ENCODE peak calls at places on chromosome 11, in five cellular contexts. Q, P, D, W and C are unnamed samples.
A peak's percentile ranks its signal among the peaks of the same experiment; 100 is the strongest.

GRCh38 chr11:45025716-45026492 is 75.2 kb upstream of the TP53I11 start:
- DNase-seq in W (peak; percentile 0), Q (no peak), P (peak; percentile 60), D (no peak), C (peak; percentile 25)

GRCh38 chr11:47225552-47226137 is 10.9 kb downstream of the DDB2 start:
- DNase-seq in W (no peak), P (no peak), Q (no peak), D (no peak), C (no peak)

GRCh38 chr11:132895340-132895739 is 637.0 kb downstream of the OPCML start:
- DNase-seq in P (no peak), Q (no peak), D (no peak), W (no peak), C (no peak)

GRCh38 chr11:79437274-79437980 is 3.4 kb downstream of the TENM4 start:
- DNase-seq in D (peak; percentile 48), P (no peak), W (no peak), Q (no peak), C (peak; percentile 70)

GRCh38 chr11:46738887-46739286 is 19.9 kb downstream of the F2 start:
- DNase-seq in D (no peak), Q (no peak), P (no peak), W (no peak), C (no peak)

GRCh38 chr11:47861762-47862161 is 13.6 kb upstream of the NUP160 start:
- DNase-seq in Q (no peak), D (no peak), W (no peak), P (no peak), C (no peak)

GRCh38 chr11:68843052-68843561 is 1.4 kb upstream of the CPT1A start:
- DNase-seq in P (no peak), W (peak; percentile 71), Q (no peak), D (no peak), C (no peak)

GRCh38 chr11:105211806-105212531 is 72.4 kb upstream of the CARD18 start:
- DNase-seq in D (no peak), W (no peak), P (no peak), Q (no peak), C (no peak)

GRCh38 chr11:73833067-73833466 is 43.6 kb downstream of the COA4 start:
- DNase-seq in Q (no peak), P (no peak), D (no peak), W (no peak), C (no peak)

GRCh38 chr11:824292-824880 is 3.3 kb upstream of the CRACR2B start:
- DNase-seq in W (no peak), D (peak; percentile 61), Q (no peak), P (no peak), C (no peak)

DNA sequence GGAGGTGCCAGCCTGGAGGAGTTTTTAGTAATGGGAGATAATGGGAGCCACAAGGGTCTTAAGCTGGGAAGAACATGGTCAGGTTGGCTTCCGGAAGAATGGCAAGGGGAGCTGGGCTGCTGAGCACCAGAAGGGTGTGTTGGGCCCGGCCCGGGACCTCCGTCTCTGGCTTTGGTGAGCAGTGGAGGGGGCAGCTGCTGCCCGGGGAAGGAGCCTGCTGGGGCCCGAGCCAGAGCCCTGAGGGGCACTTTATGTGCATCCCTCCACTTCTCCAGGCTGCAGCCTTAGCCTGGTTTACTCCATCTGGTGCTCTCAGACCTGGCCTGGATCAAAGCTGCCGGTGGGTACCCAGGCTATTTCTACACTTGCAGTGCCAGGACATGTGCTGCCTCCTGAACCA is 8.7 kb upstream of the NPAS4 start:
- DNase-seq in D (no peak), Q (no peak), P (no peak), W (no peak), C (no peak)
- H3K27me3 ChIP-seq in D (no peaks in the 10 kb centered on the region), Q (no peaks in the 10 kb centered on the region), P (no peaks in the 10 kb centered on the region), W (peaks cover 15% of the 10 kb centered on the region), C (no peaks in the 10 kb centered on the region)

DNA sequence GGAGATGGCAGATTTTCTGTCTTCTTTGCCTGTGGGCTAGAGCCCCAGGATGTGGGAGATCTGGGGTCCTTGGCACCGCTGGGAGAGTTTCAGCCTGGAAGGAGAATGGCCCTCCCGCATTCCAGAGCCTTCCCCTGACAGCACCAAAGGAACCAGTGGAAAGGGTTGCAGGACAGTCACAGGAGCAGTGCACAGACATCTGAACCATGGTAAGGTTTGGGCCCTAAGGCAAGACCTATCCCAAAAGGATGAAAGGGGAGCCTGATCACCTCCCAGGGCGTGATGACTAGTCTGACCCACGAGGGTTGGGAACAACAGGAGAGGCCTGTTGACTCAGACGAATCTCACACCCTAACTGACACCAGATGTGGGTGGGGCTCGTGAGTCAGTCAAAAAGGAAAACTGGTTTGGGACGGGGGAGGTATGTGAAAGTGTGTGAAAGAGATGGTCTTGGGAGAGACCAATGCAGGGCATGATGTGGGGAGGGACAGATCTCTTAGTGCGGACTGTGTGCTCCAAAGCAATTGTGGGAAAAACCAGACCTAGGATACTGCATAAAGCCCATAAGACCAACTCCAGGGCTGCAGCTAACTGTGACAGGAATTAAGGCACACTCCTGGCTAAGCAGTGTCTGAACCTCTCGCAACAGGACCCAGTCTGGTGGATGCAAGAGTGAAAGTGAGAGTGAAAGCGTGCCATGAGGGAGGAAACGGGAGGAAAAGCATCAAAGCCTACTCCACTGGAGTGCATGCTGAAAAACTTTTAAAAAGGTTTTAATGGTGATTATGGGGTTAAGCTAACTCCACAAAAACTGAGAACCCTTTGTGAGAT is 39.1 kb upstream of the GLYAT start:
- DNase-seq in P (no peak), Q (no peak), W (no peak), D (no peak), C (no peak)
- H3K9me3 ChIP-seq in P (no peaks in the 10 kb centered on the region), Q (no peaks in the 10 kb centered on the region), W (no peaks in the 10 kb centered on the region), D (no peaks in the 10 kb centered on the region), C (no peaks in the 10 kb centered on the region)

DNA sequence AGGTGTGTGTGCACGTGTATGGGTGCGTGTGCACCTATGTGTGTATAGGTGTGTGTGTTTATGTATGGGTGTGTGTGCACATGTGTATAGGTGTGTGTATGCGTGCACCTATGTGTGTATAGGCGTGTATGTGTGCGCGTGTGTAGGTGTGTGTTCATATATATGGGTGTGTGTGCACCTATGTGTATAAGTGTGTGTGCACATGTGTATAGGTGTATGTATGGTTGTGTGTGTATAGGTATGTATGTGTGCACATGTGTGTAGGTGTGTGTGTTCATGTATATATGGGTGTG is 26.9 kb downstream of the KCNQ1 start:
- DNase-seq in W (no peak), Q (no peak), D (no peak), P (no peak), C (no peak)
- H3K27me3 ChIP-seq in W (no peaks in the 10 kb centered on the region), Q (peaks cover 2% of the 10 kb centered on the region), D (peaks cover 52% of the 10 kb centered on the region), P (no peaks in the 10 kb centered on the region), C (no peaks in the 10 kb centered on the region)

GRCh38 chr11:71554996-71555395 is 6.8 kb downstream of the KRTAP5-9 start:
- DNase-seq in P (no peak), W (no peak), D (no peak), Q (no peak), C (no peak)
- H3K9me3 ChIP-seq in P (no peaks in the 10 kb centered on the region), W (no peaks in the 10 kb centered on the region), D (no peaks in the 10 kb centered on the region), Q (no peaks in the 10 kb centered on the region), C (no peaks in the 10 kb centered on the region)

DNA sequence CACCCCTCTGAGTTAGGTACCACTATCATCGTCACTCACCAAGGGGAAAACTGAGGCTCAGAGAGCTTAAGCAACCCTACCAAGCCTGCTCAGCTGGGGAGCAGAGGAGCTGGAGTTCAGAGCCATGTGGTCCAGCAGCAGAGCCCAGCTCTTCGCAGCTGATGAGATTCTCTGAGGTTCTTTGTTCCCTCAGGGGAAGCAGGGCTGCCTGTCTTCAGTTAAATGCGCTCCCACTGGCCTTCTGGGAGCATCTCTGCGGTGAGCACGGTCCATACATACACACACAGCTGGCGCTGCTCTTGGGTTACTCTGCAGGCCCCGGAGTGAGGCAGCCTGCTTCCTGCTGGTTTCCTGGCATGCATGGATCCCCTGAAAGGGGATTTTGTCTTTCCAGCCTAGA is 5.2 kb upstream of the PTGDR2 start:
- DNase-seq in Q (no peak), W (no peak), P (no peak), D (no peak), C (no peak)
- H3K27me3 ChIP-seq in Q (no peaks in the 10 kb centered on the region), W (no peaks in the 10 kb centered on the region), P (no peaks in the 10 kb centered on the region), D (no peaks in the 10 kb centered on the region), C (no peaks in the 10 kb centered on the region)

DNA sequence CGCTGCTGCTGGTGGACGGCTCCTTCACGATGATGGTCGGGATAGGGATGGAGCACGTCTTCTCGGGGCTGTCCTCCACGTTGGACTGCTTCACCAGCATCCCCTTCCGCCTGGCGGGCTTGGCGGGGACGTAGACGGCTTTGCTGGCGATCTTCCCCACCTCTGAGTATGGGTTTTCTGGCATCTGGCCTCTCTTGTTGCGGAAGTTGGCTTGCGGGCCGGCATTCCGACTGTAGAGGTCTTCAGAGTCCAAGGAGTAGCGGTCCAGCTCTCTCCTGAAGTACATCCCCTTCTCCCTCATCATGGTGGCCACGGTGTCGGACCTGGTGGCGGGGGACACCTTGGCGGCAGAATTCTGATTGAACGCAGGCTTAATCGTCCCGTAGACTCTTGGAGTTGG is 88.8 kb downstream of the CTTN start:
- DNase-seq in P (no peak), D (no peak), W (no peak), Q (no peak), C (no peak)
- H3K9me3 ChIP-seq in P (no peaks in the 10 kb centered on the region), D (peaks cover 4% of the 10 kb centered on the region), W (no peaks in the 10 kb centered on the region), Q (peaks cover 1% of the 10 kb centered on the region), C (no peaks in the 10 kb centered on the region)